ENCODE peak calls at places on chromosomes 16 and 17, in nine cellular contexts. Y is left ventricle myocardium inferior; K is cardiac muscle cell; N is CD8-positive, alpha-beta memory T cell; M is body of pancreas; A is heart right ventricle; S is DND-41; L is ovary; X is suprapubic skin. D is an unnamed sample. For H3K36me3, the result is how much of the 10 kb centered on the place peaks cover.

GRCh38 chr17:36682804-36683203 is 81.4 kb downstream of the MRM1 start:
- DNase-seq in Y (no peak), K (no peak), N (no peak), M (no peak), A (no peak), S (no peak), L (no peak), X (no peak), D (no peak)

GRCh38 chr16:76756951-76757350 is 434.0 kb upstream of the MON1B start:
- DNase-seq in Y (no peak), K (no peak), N (no peak), M (no peak), A (no peak), S (no peak), L (no peak), X (no peak), D (no peak)

GRCh38 chr17:43578699-43579569 is 32.8 kb upstream of the ETV4 start:
- DNase-seq in Y (no peak), K (peak), N (peak), M (peak), A (no peak), S (no peak), L (no peak), X (no peak), D (no peak)

GRCh38 chr17:49497147-49498036 is 2.3 kb downstream of the NGFR start:
- DNase-seq in Y (peak), K (no peak), N (no peak), M (no peak), A (peak), S (no peak), L (no peak), X (no peak), D (peak)

GRCh38 chr16:52873997-52874500 is 178.6 kb downstream of the CHD9NB start:
- DNase-seq in Y (no peak), K (no peak), N (no peak), M (no peak), A (no peak), S (no peak), L (no peak), X (no peak), D (no peak)

GRCh38 chr16:50153648-50154368 is 702 bp downstream of the TENT4B start:
- DNase-seq in Y (peak), K (peak), N (no peak), M (peak), A (peak), S (no peak), L (peak), X (peak), D (peak)

GRCh38 chr16:19960183-19960582 is 75.5 kb upstream of the GPRC5B start:
- DNase-seq in Y (no peak), K (no peak), N (no peak), M (no peak), A (no peak), S (no peak), L (no peak), X (no peak), D (no peak)

GRCh38 chr16:49706620-49707355 is 149.1 kb downstream of the ZNF423 start:
- DNase-seq in Y (no peak), K (no peak), N (no peak), M (no peak), A (no peak), S (no peak), L (no peak), X (no peak), D (no peak)

GRCh38 chr16:84718-85452 is 6.9 kb downstream of the MPG start:
- DNase-seq in Y (peak), K (peak), N (peak), M (peak), A (no peak), S (peak), L (peak), X (peak), D (no peak)

GRCh38 chr17:60390223-60390622 is 1.7 kb downstream of the USP32 start:
- DNase-seq in Y (no peak), K (peak), N (no peak), M (peak), A (no peak), S (no peak), L (no peak), X (no peak), D (peak)

GRCh38 chr17:81116704-81117103 is 48.6 kb upstream of the PVALEF start:
- DNase-seq in Y (no peak), K (no peak), N (no peak), M (no peak), A (no peak), S (no peak), L (no peak), X (no peak), D (no peak)

GRCh38 chr17:77894126-77894956 is 64.2 kb upstream of the TNRC6C start:
- DNase-seq in Y (no peak), K (no peak), N (no peak), M (no peak), A (no peak), S (no peak), L (no peak), X (no peak), D (no peak)

GRCh38 chr16:1918312-1918889 is at the start of gene HS3ST6:
- DNase-seq in Y (no peak), K (no peak), N (no peak), M (no peak), A (no peak), S (no peak), L (no peak), X (no peak), D (no peak)

GRCh38 chr16:81758376-81758775 is 20.7 kb upstream of the PLCG2 start:
- DNase-seq in Y (no peak), K (peak), N (no peak), M (no peak), A (no peak), S (no peak), L (no peak), X (no peak), D (no peak)

GRCh38 chr16:977096-977701 is 4.4 kb upstream of the SOX8 start:
- DNase-seq in Y (no peak), K (no peak), N (no peak), M (peak), A (no peak), S (no peak), L (peak), X (no peak), D (peak)

GRCh38 chr16:63461248-63461841 is 1425.1 kb upstream of the CDH8 start:
- DNase-seq in Y (no peak), K (peak), N (no peak), M (peak), A (no peak), S (no peak), L (no peak), X (no peak), D (peak)

GRCh38 chr17:55726440-55726839 is 3.8 kb upstream of the TMEM100 start:
- DNase-seq in Y (peak), K (peak), N (no peak), M (peak), A (no peak), S (no peak), L (peak), X (peak), D (peak)

GRCh38 chr17:30203471-30203981 is 32.0 kb downstream of the SLC6A4 start:
- DNase-seq in Y (no peak), K (no peak), N (no peak), M (no peak), A (no peak), S (no peak), L (no peak), X (no peak), D (no peak)

GRCh38 chr16:3868556-3868955 is 12.0 kb downstream of the CREBBP start:
- DNase-seq in Y (no peak), K (no peak), N (no peak), M (no peak), A (no peak), S (no peak), L (no peak), X (no peak), D (no peak)

GRCh38 chr16:56923481-56923880 is 8.5 kb upstream of the HERPUD1 start:
- DNase-seq in Y (no peak), K (peak), N (no peak), M (no peak), A (no peak), S (no peak), L (no peak), X (no peak), D (no peak)

GRCh38 chr16:71383054-71383773 is 24.7 kb downstream of the CALB2 start:
- DNase-seq in Y (no peak), K (peak), N (no peak), M (no peak), A (no peak), S (peak), L (no peak), X (no peak), D (no peak)

GRCh38 chr16:46757339-46758050 is 9.4 kb upstream of the MYLK3 start:
- DNase-seq in Y (peak), K (peak), N (no peak), M (no peak), A (peak), S (no peak), L (no peak), X (no peak), D (no peak)

GRCh38 chr17:50840311-50840851 is 5.0 kb downstream of the WFIKKN2 start:
- DNase-seq in Y (no peak), K (no peak), N (no peak), M (no peak), A (no peak), S (no peak), L (no peak), X (peak), D (no peak)

GRCh38 chr17:44376124-44376523 is 12.5 kb upstream of the FAM171A2 start:
- DNase-seq in Y (peak), K (peak), N (no peak), M (no peak), A (peak), S (peak), L (peak), X (no peak), D (peak)

GRCh38 chr16:75029854-75030253 is 31.0 kb downstream of the ZNRF1 start:
- DNase-seq in Y (no peak), K (no peak), N (no peak), M (no peak), A (no peak), S (no peak), L (no peak), X (no peak), D (no peak)

GRCh38 chr17:15273141-15273793 is 8.1 kb upstream of the PMP22 start:
- DNase-seq in Y (no peak), K (peak), N (no peak), M (no peak), A (no peak), S (no peak), L (no peak), X (no peak), D (peak)

GRCh38 chr16:47503936-47504335 is 42.8 kb downstream of the PHKB start:
- DNase-seq in Y (no peak), K (no peak), N (no peak), M (no peak), A (no peak), S (no peak), L (no peak), X (no peak), D (no peak)

GRCh38 chr16:66798162-66798561 is 3.2 kb downstream of the TERB1 start:
- DNase-seq in Y (no peak), K (peak), N (no peak), M (no peak), A (no peak), S (no peak), L (no peak), X (no peak), D (no peak)

GRCh38 chr17:38958756-38959155 is 8.4 kb downstream of the FBXO47 start:
- DNase-seq in Y (no peak), K (peak), N (no peak), M (no peak), A (no peak), S (no peak), L (no peak), X (no peak), D (no peak)

GRCh38 chr16:82020051-82020450 is 8.8 kb upstream of the SDR42E1 start:
- DNase-seq in Y (no peak), K (no peak), N (no peak), M (no peak), A (no peak), S (no peak), L (no peak), X (no peak), D (no peak)

GRCh38 chr16:11914210-11914758 is 1.5 kb downstream of the GSPT1 start:
- DNase-seq in Y (no peak), K (no peak), N (peak), M (no peak), A (no peak), S (no peak), L (no peak), X (no peak), D (no peak)

GRCh38 chr16:48365601-48366164 is 19.5 kb downstream of the SIAH1 start:
- DNase-seq in Y (peak), K (peak), N (peak), M (peak), A (peak), S (no peak), L (peak), X (peak), D (peak)

GRCh38 chr17:77924757-77925336 is 33.7 kb upstream of the TNRC6C start:
- DNase-seq in Y (peak), K (peak), N (no peak), M (peak), A (peak), S (no peak), L (no peak), X (no peak), D (peak)

GRCh38 chr17:2893422-2893914 is 97.2 kb downstream of the RAP1GAP2 start:
- DNase-seq in Y (no peak), K (no peak), N (no peak), M (peak), A (no peak), S (no peak), L (no peak), X (no peak), D (no peak)

GRCh38 chr16:56356276-56357241 is 68.8 kb downstream of the AMFR start:
- DNase-seq in Y (peak), K (peak), N (peak), M (peak), A (peak), S (no peak), L (peak), X (peak), D (peak)

GRCh38 chr17:69358688-69359596 is 32.0 kb upstream of the ABCA5 start:
- DNase-seq in Y (no peak), K (no peak), N (no peak), M (no peak), A (no peak), S (peak), L (no peak), X (no peak), D (no peak)

GRCh38 chr17:83179811-83180210 is 100.4 kb downstream of the METRNL start:
- DNase-seq in Y (no peak), K (no peak), N (no peak), M (no peak), A (no peak), S (no peak), L (no peak), X (peak), D (no peak)

GRCh38 chr17:1645207-1646171 is at the start of gene SCARF1:
- DNase-seq in Y (peak), K (no peak), N (no peak), M (no peak), A (peak), S (no peak), L (no peak), X (no peak), D (peak)

GRCh38 chr16:19294156-19294649 is 8.7 kb downstream of the CLEC19A start:
- DNase-seq in Y (peak), K (peak), N (no peak), M (peak), A (peak), S (no peak), L (no peak), X (peak), D (peak)

GRCh38 chr17:43702636-43703035 is 40.9 kb upstream of the MEOX1 start:
- DNase-seq in Y (no peak), K (no peak), N (no peak), M (no peak), A (no peak), S (peak), L (no peak), X (no peak), D (no peak)

DNA sequence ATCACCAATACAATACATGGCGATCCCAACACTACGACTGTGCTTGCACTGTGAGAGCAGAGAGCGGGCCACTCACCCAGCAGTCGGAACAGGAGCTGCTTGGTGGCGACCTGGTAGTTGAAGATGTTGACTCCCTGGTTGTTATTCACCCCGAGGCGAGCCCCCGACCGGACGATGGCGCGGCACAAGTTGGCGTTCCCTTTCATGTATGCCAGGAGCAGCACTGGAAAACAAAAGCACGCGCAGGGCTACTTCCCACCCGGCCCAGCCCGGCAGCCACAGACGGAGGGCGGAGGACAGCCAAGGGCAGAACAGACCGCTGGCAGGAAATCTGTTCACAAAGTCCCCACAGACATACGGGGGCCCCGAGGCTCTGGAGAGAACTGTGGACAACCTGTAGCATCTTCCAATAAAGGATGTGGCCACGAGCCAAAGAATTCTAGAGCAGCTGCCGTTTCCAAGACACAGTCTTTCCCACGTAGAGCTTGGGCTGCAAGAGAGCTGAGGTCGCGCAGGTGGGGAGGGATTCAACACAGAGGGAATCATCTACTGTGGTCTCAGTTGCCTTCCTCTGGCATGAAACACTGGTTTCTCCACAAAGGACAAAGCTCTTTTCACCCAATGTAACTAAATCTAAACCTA is 27.8 kb downstream of the CYB5D2 start:
- DNase-seq in Y (no peak), K (no peak), N (no peak), M (no peak), A (no peak), S (no peak), L (no peak), X (no peak), D (no peak)
- H3K4me3 ChIP-seq in Y (no peak), K (no peak), N (no peak), M (no peak), A (no peak), S (no peak), L (no peak), X (no peak), D (no peak)

GRCh38 chr17:17978481-17979424 is 6.1 kb downstream of the DRC3 start:
- DNase-seq in Y (no peak), K (no peak), N (no peak), M (no peak), A (no peak), S (no peak), L (no peak), X (no peak), D (no peak)

GRCh38 chr17:17981330-17981729 is 8.7 kb downstream of the DRC3 start:
- DNase-seq in Y (no peak), K (no peak), N (no peak), M (no peak), A (no peak), S (no peak), L (no peak), X (no peak), D (no peak)

GRCh38 chr17:17976931-17977570 is 4.4 kb downstream of the DRC3 start:
- DNase-seq in Y (no peak), K (no peak), N (no peak), M (no peak), A (no peak), S (no peak), L (no peak), X (no peak), D (no peak)

GRCh38 chr17:17982796-17983195 is 10.1 kb downstream of the DRC3 start:
- DNase-seq in Y (no peak), K (no peak), N (no peak), M (no peak), A (no peak), S (no peak), L (no peak), X (no peak), D (no peak)

DNA sequence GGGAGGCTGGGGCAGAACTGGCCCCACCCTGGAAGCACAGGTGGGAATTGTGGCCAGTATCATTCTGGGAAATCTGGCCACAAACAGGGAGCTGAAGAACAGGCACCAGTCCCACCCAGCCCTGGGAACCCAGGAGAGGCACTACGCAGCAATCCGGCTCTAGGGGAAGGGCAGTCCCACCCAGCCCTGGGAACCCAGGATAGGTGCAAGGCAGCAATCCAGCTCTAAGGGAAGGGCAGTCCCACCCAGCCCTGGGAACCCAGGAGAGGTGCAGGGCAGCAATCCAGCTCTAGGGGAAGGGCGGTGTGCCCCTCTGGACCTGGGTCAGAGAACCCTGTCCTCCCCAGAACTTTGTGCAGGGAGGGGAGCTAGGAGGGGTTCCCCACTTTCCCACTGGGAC is 7.1 kb downstream of the DRC3 start:
- DNase-seq in Y (no peak), K (no peak), N (no peak), M (no peak), A (no peak), S (no peak), L (no peak), X (no peak), D (no peak)
- H3K27ac ChIP-seq in Y (no peak), K (no peak), N (no peak), M (no peak), A (no peak), S (no peak), L (no peak), X (peak), D (no peak)

DNA sequence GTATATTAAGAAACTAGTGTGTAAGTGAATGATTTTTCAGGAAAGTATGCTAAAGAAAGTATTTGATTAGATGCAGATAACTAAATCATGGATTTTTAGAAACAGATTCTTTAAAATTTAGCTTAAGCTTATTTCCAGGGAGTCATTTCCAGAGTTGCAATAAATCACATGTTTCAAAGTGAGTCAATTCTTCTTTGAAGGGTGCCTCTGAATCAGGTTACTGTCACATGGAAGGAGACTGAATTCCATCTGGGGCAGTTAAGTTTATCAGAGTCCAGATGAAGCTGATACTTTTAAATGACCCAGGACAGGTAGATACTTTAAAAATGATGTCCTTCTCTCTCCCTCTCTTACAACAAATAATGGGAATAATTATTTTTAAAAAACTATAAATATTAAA is 5.0 kb downstream of the MFSD11 start:
- DNase-seq in Y (no peak), K (no peak), N (no peak), M (no peak), A (no peak), S (no peak), L (no peak), X (no peak), D (no peak)
- H3K36me3 ChIP-seq in Y (half or more), K (under half), N (under half), M (under half), A (under half), S (under half), L (under half), X (half or more), D (under half)

GRCh38 chr17:75590314-75590761 is 2.7 kb downstream of the MYO15B start:
- DNase-seq in Y (no peak), K (no peak), N (no peak), M (no peak), A (no peak), S (no peak), L (no peak), X (peak), D (no peak)
- H3K4me3 ChIP-seq in Y (peak), K (no peak), N (no peak), M (no peak), A (no peak), S (no peak), L (no peak), X (peak), D (no peak)

GRCh38 chr17:71187145-71187878 is 933.5 kb upstream of the SOX9 start:
- DNase-seq in Y (no peak), K (no peak), N (no peak), M (no peak), A (no peak), S (no peak), L (no peak), X (no peak), D (no peak)
- H3K27ac ChIP-seq in Y (no peak), K (no peak), N (no peak), M (no peak), A (no peak), S (no peak), L (no peak), X (no peak), D (no peak)

GRCh38 chr17:6596076-6596475 is 39.7 kb upstream of the PITPNM3 start:
- DNase-seq in Y (no peak), K (no peak), N (no peak), M (no peak), A (no peak), S (no peak), L (no peak), X (no peak), D (no peak)
- H3K36me3 ChIP-seq in Y (half or more), K (half or more), N (under half), M (under half), A (under half), S (half or more), L (under half), X (half or more), D (under half)

D was measured in adrenal gland.